ENCODE peak calls at places on chromosomes 6 and 20, in ten cellular contexts. C is GDM1; H is activated CD4-positive, alpha-beta T cell treated with anti-CD3 and anti-CD28 coated beads, Interleukin-2, amount 10 ng/mL, durations not matched to agents 7 days and 5 days; F is AG08395; V is naive thymus-derived CD8-positive, alpha-beta T cell; S is T-helper 1 cell; W is NCI-H2081; Z is G401; A is T1000; O is GM10248. M is an unnamed sample.

GRCh38 chr20:32019156-32019510 is 8.9 kb downstream of the CCM2L start:
- DNase-seq in C (no peak), H (no peak), F (no peak), V (no peak), S (no peak), W (no peak), Z (no peak), A (no peak), O (no peak), M (no peak)

GRCh38 chr20:8132015-8132631 is at the start of gene PLCB1:
- DNase-seq in C (peak), H (peak), F (peak), V (peak), S (peak), W (peak), Z (peak), A (peak), O (peak), M (peak)

GRCh38 chr6:72461144-72461543 is 160.7 kb upstream of the KCNQ5 start:
- DNase-seq in C (no peak), H (no peak), F (peak), V (no peak), S (no peak), W (no peak), Z (no peak), A (no peak), O (no peak), M (no peak)

GRCh38 chr20:4607287-4607713 is 114.4 kb upstream of the PRND start:
- DNase-seq in C (peak), H (peak), F (peak), V (peak), S (peak), W (peak), Z (peak), A (peak), O (peak), M (peak)

GRCh38 chr6:137044366-137045220 is at the start of gene IL20RA:
- DNase-seq in C (no peak), H (no peak), F (peak), V (peak), S (no peak), W (peak), Z (no peak), A (no peak), O (peak), M (no peak)

GRCh38 chr20:17438436-17439039 is 92.6 kb downstream of the BFSP1 start:
- DNase-seq in C (no peak), H (no peak), F (no peak), V (no peak), S (no peak), W (no peak), Z (no peak), A (no peak), O (no peak), M (no peak)

GRCh38 chr6:112665815-112666214 is 318.7 kb downstream of the RFPL4B start:
- DNase-seq in C (no peak), H (no peak), F (peak), V (no peak), S (no peak), W (no peak), Z (no peak), A (no peak), O (no peak), M (no peak)

GRCh38 chr6:119347466-119348307 is 1.9 kb downstream of the MAN1A1 start:
- DNase-seq in C (no peak), H (peak), F (peak), V (no peak), S (peak), W (peak), Z (peak), A (no peak), O (peak), M (no peak)

GRCh38 chr20:49100934-49101333 is 54.8 kb downstream of the CSE1L start:
- DNase-seq in C (no peak), H (no peak), F (no peak), V (no peak), S (no peak), W (no peak), Z (no peak), A (no peak), O (no peak), M (no peak)

GRCh38 chr6:16639689-16640480 is 121.4 kb downstream of the ATXN1 start:
- DNase-seq in C (no peak), H (no peak), F (peak), V (no peak), S (no peak), W (no peak), Z (no peak), A (no peak), O (no peak), M (no peak)

GRCh38 chr6:155985660-155986138 is 530.1 kb upstream of the NOX3 start:
- DNase-seq in C (no peak), H (no peak), F (no peak), V (no peak), S (no peak), W (peak), Z (peak), A (no peak), O (no peak), M (no peak)

GRCh38 chr6:122339661-122340060 is 59.8 kb upstream of the HSF2 start:
- DNase-seq in C (no peak), H (no peak), F (no peak), V (no peak), S (no peak), W (no peak), Z (no peak), A (no peak), O (no peak), M (no peak)